ENCODE peak calls at places on chromosomes 5 and 9, in five cellular contexts. K is choroid plexus epithelial cell; N is activated T-helper 9 cell treated with anti-CD3 and anti-CD28 coated beads, Interleukin-2, amount 50 U/mL, for 16 hours; F is CD8-positive, alpha-beta T cell; D is endothelial cell. R is an unnamed sample.

GRCh38 chr5:112192886-112193285 is 226.2 kb downstream of the EPB41L4A start:
- DNase-seq in N (no peak), K (peak), D (no peak), F (no peak), R (no peak)

GRCh38 chr9:90872835-90873294 is 71.2 kb downstream of the SYK start:
- DNase-seq in D (no peak), F (no peak), N (no peak), K (no peak), R (peak)

GRCh38 chr9:14296462-14296861 is 17.5 kb downstream of the NFIB start:
- DNase-seq in K (no peak), N (no peak), D (no peak), F (no peak), R (no peak)

GRCh38 chr5:140672455-140673186 is 755 bp downstream of the DND1 start:
- DNase-seq in F (no peak), D (peak), N (no peak), K (peak), R (peak)

GRCh38 chr5:50691399-50692016 is 25.1 kb downstream of the PARP8 start:
- DNase-seq in D (no peak), N (no peak), F (no peak), K (no peak), R (no peak)

GRCh38 chr5:126801992-126802294 is 25.0 kb downstream of the LMNB1 start:
- DNase-seq in D (no peak), K (peak), F (no peak), N (no peak), R (peak)

GRCh38 chr5:137097203-137097602 is 401.9 kb downstream of the SPOCK1 start:
- DNase-seq in D (no peak), N (no peak), F (no peak), K (no peak), R (no peak)

GRCh38 chr9:135137398-135137832 is 49.9 kb downstream of the OLFM1 start:
- DNase-seq in F (no peak), K (no peak), D (no peak), N (no peak), R (no peak)

GRCh38 chr5:140107312-140108092 is 6.4 kb upstream of the PURA start:
- DNase-seq in F (peak), N (peak), K (peak), D (peak), R (peak)

GRCh38 chr5:77842247-77842646 is 66.1 kb upstream of the TBCA start:
- DNase-seq in K (no peak), D (no peak), F (no peak), N (no peak), R (no peak)

GRCh38 chr5:139747583-139748504 is 47.8 kb upstream of the PSD2 start:
- DNase-seq in K (peak), D (no peak), F (peak), N (peak), R (peak)

GRCh38 chr9:94872921-94873511 is 146.5 kb downstream of the AOPEP start:
- DNase-seq in N (no peak), D (no peak), K (no peak), F (no peak), R (no peak)

GRCh38 chr5:158832736-158833135 is 267.0 kb downstream of the EBF1 start:
- DNase-seq in N (no peak), K (no peak), F (no peak), D (no peak), R (no peak)

GRCh38 chr9:87389936-87390335 is 107.7 kb upstream of the DAPK1 start:
- DNase-seq in N (no peak), F (no peak), K (peak), D (no peak), R (no peak)

GRCh38 chr9:129582865-129583264 is 38.0 kb downstream of the C9orf50 start:
- DNase-seq in D (no peak), N (no peak), K (no peak), F (no peak), R (no peak)

R was measured in immature natural killer cell.